ENCODE peak calls at places on chromosomes 1 and 21, in seven cellular contexts. J is SJSA1, B is foreskin fibroblast, Z is colonic mucosa, G is H1, X is thoracic aorta, I is BJ. Y is an unnamed sample.

GRCh38 chr1:168811213-168811612 is 82.2 kb upstream of the DPT start:
- DNase-seq in J (no peak), B (peak; percentile 13), Z (no peak), G (no peak), X (no peak), I (no peak), Y (no peak)

GRCh38 chr1:2632561-2633361 is at the start of gene MMEL1:
- DNase-seq in J (no peak), B (no peak), Z (peak; percentile 73), G (no peak), X (no peak), I (no peak), Y (peak; percentile 58)

GRCh38 chr1:60916178-60916577 is 166.2 kb upstream of the NFIA start:
- DNase-seq in J (no peak), B (no peak), Z (no peak), G (no peak), X (no peak), I (no peak), Y (no peak)

GRCh38 chr1:156368157-156368658 is 803 bp upstream of the RHBG start:
- DNase-seq in J (no peak), B (no peak), Z (no peak), G (no peak), X (no peak), I (no peak), Y (no peak)

GRCh38 chr1:221032616-221033342 is 153.5 kb downstream of the HLX start:
- DNase-seq in J (no peak), B (no peak), Z (no peak), G (no peak), X (no peak), I (no peak), Y (no peak)

GRCh38 chr1:156927215-156928042 is 7.0 kb downstream of the LRRC71 start:
- DNase-seq in J (peak; percentile 81), B (peak; percentile 90), Z (peak; percentile 76), G (peak; percentile 90), X (no peak), I (no peak), Y (peak; percentile 72)

GRCh38 chr1:31095298-31095981 is 29.9 kb upstream of the PUM1 start:
- DNase-seq in J (no peak), B (peak; percentile 80), Z (no peak), G (no peak), X (no peak), I (peak; percentile 68), Y (no peak)

GRCh38 chr1:19493547-19493946 is 8.2 kb upstream of the CAPZB start:
- DNase-seq in J (no peak), B (no peak), Z (no peak), G (no peak), X (no peak), I (no peak), Y (no peak)

GRCh38 chr1:32733573-32734321 is 31.2 kb upstream of the SYNC start:
- DNase-seq in J (no peak), B (peak; percentile 44), Z (no peak), G (no peak), X (no peak), I (no peak), Y (no peak)

GRCh38 chr1:86149591-86149990 is 7.0 kb downstream of the COL24A1 start:
- DNase-seq in J (no peak), B (no peak), Z (no peak), G (no peak), X (no peak), I (no peak), Y (no peak)

GRCh38 chr1:30864681-30865080 is 43.9 kb downstream of the SDC3 start:
- DNase-seq in J (no peak), B (no peak), Z (no peak), G (no peak), X (no peak), I (no peak), Y (no peak)

GRCh38 chr1:28518745-28519341 is 13.0 kb downstream of the RCC1 start:
- DNase-seq in J (no peak), B (peak; percentile 46), Z (peak; percentile 45), G (peak; percentile 76), X (no peak), I (no peak), Y (no peak)

GRCh38 chr1:153262462-153263157 is 3.1 kb downstream of the LORICRIN start:
- DNase-seq in J (no peak), B (no peak), Z (no peak), G (no peak), X (no peak), I (no peak), Y (no peak)

GRCh38 chr1:227315500-227316346 is 2.6 kb downstream of the CDC42BPA start:
- DNase-seq in J (no peak), B (peak; percentile 84), Z (peak; percentile 70), G (no peak), X (no peak), I (peak; percentile 16), Y (peak; percentile 66)

GRCh38 chr1:148355976-148356375 is 127.1 kb downstream of the PPIAL4G start:
- DNase-seq in J (no peak), B (no peak), Z (no peak), G (no peak), X (no peak), I (no peak), Y (no peak)

GRCh38 chr1:244049142-244049968 is 1.7 kb upstream of the ZBTB18 start:
- DNase-seq in J (no peak), B (peak; percentile 37), Z (peak; percentile 45), G (no peak), X (no peak), I (no peak), Y (peak; percentile 62)

GRCh38 chr1:246404078-246404477 is 103.0 kb downstream of the SMYD3 start:
- DNase-seq in J (no peak), B (peak; percentile 48), Z (no peak), G (no peak), X (no peak), I (no peak), Y (no peak)

GRCh38 chr1:205983925-205984725 is 19.1 kb downstream of the RAB7B start:
- DNase-seq in J (peak; percentile 61), B (peak; percentile 84), Z (peak; percentile 46), G (peak; percentile 72), X (no peak), I (no peak), Y (peak; percentile 46)

GRCh38 chr21:45283611-45284455 is 3.9 kb downstream of the POFUT2 start:
- DNase-seq in J (peak; percentile 34), B (no peak), Z (no peak), G (no peak), X (no peak), I (no peak), Y (peak; percentile 5)

GRCh38 chr1:66980745-66981367 is 56.1 kb downstream of the MIER1 start:
- DNase-seq in J (no peak), B (no peak), Z (no peak), G (no peak), X (no peak), I (no peak), Y (no peak)
- H3K4me3 ChIP-seq in J (no peak overlapping the region), B (no peak overlapping the region), Z (no peak overlapping the region), G (no peak overlapping the region), X (peak overlapping the region; percentile 57), I (no peak overlapping the region), Y (no peak overlapping the region)

GRCh38 chr1:39635205-39635870 is 4.1 kb downstream of the HEYL start:
- DNase-seq in J (no peak), B (no peak), Z (no peak), G (no peak), X (no peak), I (no peak), Y (no peak)

GRCh38 chr1:39631361-39632331 is 7.8 kb downstream of the HEYL start:
- DNase-seq in J (no peak), B (no peak), Z (no peak), G (no peak), X (no peak), I (no peak), Y (no peak)

GRCh38 chr1:39632491-39633417 is 6.7 kb downstream of the HEYL start:
- DNase-seq in J (no peak), B (peak; percentile 84), Z (peak; percentile 37), G (peak; percentile 86), X (no peak), I (peak; percentile 8), Y (peak; percentile 29)

GRCh38 chr1:39635871-39636210 is 3.6 kb downstream of the HEYL start:
- DNase-seq in J (peak; percentile 91), B (no peak), Z (no peak), G (no peak), X (no peak), I (no peak), Y (no peak)

GRCh38 chr1:39633422-39633821 is 6.0 kb downstream of the HEYL start:
- DNase-seq in J (no peak), B (no peak), Z (no peak), G (no peak), X (no peak), I (no peak), Y (no peak)
- H3K4me3 ChIP-seq in J (no peak overlapping the region), B (no peak overlapping the region), Z (no peak overlapping the region), G (peak overlapping the region; percentile 36), X (peak overlapping the region; percentile 67), I (no peak overlapping the region), Y (no peak overlapping the region)

GRCh38 chr1:53541761-53542550 is 82.8 kb downstream of the DMRTB1 start:
- DNase-seq in J (peak; percentile 62), B (peak; percentile 95), Z (no peak), G (no peak), X (no peak), I (peak; percentile 90), Y (peak; percentile 18)
- H3K4me3 ChIP-seq in J (no peak overlapping the region), B (no peak overlapping the region), Z (no peak overlapping the region), G (no peak overlapping the region), X (no peak overlapping the region), I (no peak overlapping the region), Y (no peak overlapping the region)

DNA sequence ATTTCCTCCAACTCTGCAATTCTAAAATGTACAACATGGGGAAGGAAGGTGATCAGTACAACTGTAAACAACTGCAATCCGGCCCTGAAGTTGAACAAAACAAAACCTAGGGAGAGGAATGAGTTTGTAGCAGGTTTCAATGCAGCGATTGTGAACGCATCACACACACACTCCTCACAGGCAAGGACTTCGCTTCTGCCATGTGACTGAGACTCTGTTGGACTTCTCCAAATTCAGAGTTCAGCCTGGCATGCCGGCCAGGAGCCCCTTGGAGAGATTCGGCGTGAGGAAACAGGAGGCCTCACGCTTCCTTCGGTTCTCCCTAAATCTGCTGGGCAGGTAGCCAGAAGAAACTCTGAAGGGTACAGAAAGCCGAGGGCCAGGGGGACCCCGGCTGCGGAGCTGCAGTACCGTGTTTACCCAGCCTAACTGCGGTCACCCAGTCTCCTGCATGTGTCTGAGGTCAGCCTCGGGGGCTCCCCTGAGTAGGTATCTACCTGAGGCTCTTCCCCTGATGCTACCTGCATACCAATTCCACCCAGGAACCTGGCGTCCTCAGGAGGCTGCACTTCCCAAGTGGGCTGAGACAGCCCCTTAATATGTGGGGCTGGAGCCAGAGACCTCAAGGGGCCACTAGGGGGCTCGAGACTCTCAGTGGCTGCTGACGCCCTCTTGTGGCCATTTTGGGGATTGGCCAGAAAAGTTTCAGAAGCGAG is 2.9 kb upstream of the ANXA9 start:
- DNase-seq in J (peak; percentile 82), B (peak; percentile 93), Z (peak; percentile 92), G (peak; percentile 95), X (peak; percentile 86), I (peak; percentile 33), Y (peak; percentile 92)
- H3K4me3 ChIP-seq in J (no peak overlapping the region), B (no peak overlapping the region), Z (no peak overlapping the region), G (no peak overlapping the region), X (peak overlapping the region; percentile 58), I (no peak overlapping the region), Y (no peak overlapping the region)

Y was measured in transverse colon.